ENCODE peak calls at places on chromosomes 11 and 22, in nine cellular contexts. T is transverse colon; M is Peyer's patch; O is tibial nerve; X is CD4-positive, alpha-beta T cell; N is AG04450; Q is GM23338; V is pancreas; H is H9. A is an unnamed sample.

GRCh38 chr11:12989428-12990242 is 19.5 kb upstream of the RASSF10 start:
- DNase-seq in T (no peak), M (no peak), O (no peak), X (no peak), N (no peak), Q (no peak), V (no peak), H (no peak), A (no peak)

GRCh38 chr11:34278175-34278574 is 79.6 kb downstream of the ABTB2 start:
- DNase-seq in T (no peak), M (no peak), O (no peak), X (no peak), N (no peak), Q (no peak), V (no peak), H (no peak), A (no peak)

GRCh38 chr11:98725471-98725870 is 295.3 kb upstream of the CNTN5 start:
- DNase-seq in T (no peak), M (no peak), O (no peak), X (no peak), N (no peak), Q (no peak), V (no peak), H (no peak), A (no peak)

GRCh38 chr11:134701564-134702165 is 289.6 kb upstream of the B3GAT1 start:
- DNase-seq in T (no peak), M (no peak), O (no peak), X (no peak), N (no peak), Q (no peak), V (no peak), H (no peak), A (no peak)

GRCh38 chr11:46693597-46694012 is 6.8 kb downstream of the ARHGAP1 start:
- DNase-seq in T (no peak), M (no peak), O (no peak), X (no peak), N (no peak), Q (no peak), V (no peak), H (no peak), A (no peak)

GRCh38 chr11:13033760-13034533 is 24.8 kb downstream of the RASSF10 start:
- DNase-seq in T (no peak), M (no peak), O (no peak), X (no peak), N (no peak), Q (no peak), V (no peak), H (no peak), A (no peak)

GRCh38 chr22:21624880-21625791 is 4.7 kb downstream of the YDJC start:
- DNase-seq in T (no peak), M (no peak), O (no peak), X (no peak), N (no peak), Q (no peak), V (no peak), H (no peak), A (no peak)

GRCh38 chr11:65773784-65774411 is 6.9 kb downstream of the AP5B1 start:
- DNase-seq in T (no peak), M (no peak), O (no peak), X (no peak), N (no peak), Q (no peak), V (no peak), H (no peak), A (no peak)

GRCh38 chr11:93842461-93842860 is 8.0 kb downstream of the VSTM5 start:
- DNase-seq in T (peak; percentile 83), M (peak; percentile 86), O (no peak), X (no peak), N (peak; percentile 7), Q (no peak), V (no peak), H (peak; percentile 7), A (no peak)

GRCh38 chr22:36773935-36774334 is 2.0 kb downstream of the IFT27 start:
- DNase-seq in T (no peak), M (no peak), O (no peak), X (no peak), N (no peak), Q (peak; percentile 48), V (no peak), H (no peak), A (no peak)

GRCh38 chr11:84714316-84714780 is 912.8 kb downstream of the DLG2 start:
- DNase-seq in T (peak; percentile 65), M (no peak), O (no peak), X (no peak), N (no peak), Q (peak; percentile 91), V (peak; percentile 34), H (peak; percentile 79), A (no peak)

GRCh38 chr11:598005-598680 is 17.6 kb downstream of the IRF7 start:
- DNase-seq in T (no peak), M (no peak), O (no peak), X (no peak), N (no peak), Q (no peak), V (peak; percentile 69), H (no peak), A (no peak)

GRCh38 chr11:63897459-63898156 is 19.4 kb downstream of the RCOR2 start:
- DNase-seq in T (no peak), M (no peak), O (no peak), X (no peak), N (no peak), Q (no peak), V (no peak), H (no peak), A (no peak)

GRCh38 chr11:64729851-64730382 is 6.9 kb upstream of the NRXN2 start:
- DNase-seq in T (peak; percentile 44), M (peak; percentile 73), O (no peak), X (no peak), N (no peak), Q (peak; percentile 89), V (peak; percentile 67), H (peak; percentile 96), A (no peak)

GRCh38 chr11:110529043-110529442 is 99.3 kb downstream of the FDX1 start:
- DNase-seq in T (no peak), M (no peak), O (no peak), X (no peak), N (no peak), Q (peak; percentile 65), V (no peak), H (no peak), A (no peak)

DNA sequence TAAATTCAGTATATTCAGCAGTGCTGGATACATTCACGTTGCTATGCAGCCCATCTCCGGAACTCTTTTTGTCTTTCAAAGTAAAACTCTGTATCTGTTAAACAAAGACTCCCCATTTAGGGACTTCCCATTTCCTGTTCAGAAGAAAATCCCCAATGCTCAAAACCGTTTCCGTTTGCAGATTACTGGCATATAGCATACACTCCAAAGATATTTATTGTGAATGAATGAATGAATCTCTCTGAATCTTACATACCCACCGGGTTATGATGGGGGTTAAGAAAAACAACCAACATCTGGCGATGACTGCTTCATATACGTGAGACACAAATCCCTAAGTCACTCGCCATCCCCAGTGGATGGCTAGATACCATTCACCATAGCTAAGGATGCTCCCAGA is 1.6 kb downstream of the THY1 start:
- DNase-seq in T (no peak), M (no peak), O (no peak), X (no peak), N (no peak), Q (peak; percentile 70), V (no peak), H (no peak), A (no peak)
- H3K27ac ChIP-seq in T (no peak overlapping the region), M (no peak overlapping the region), O (no peak overlapping the region), X (no peak overlapping the region), N (peak overlapping the region; percentile 47), Q (peak overlapping the region; percentile 80), V (no peak overlapping the region), H (peak overlapping the region; percentile 3), A (no peak overlapping the region)

DNA sequence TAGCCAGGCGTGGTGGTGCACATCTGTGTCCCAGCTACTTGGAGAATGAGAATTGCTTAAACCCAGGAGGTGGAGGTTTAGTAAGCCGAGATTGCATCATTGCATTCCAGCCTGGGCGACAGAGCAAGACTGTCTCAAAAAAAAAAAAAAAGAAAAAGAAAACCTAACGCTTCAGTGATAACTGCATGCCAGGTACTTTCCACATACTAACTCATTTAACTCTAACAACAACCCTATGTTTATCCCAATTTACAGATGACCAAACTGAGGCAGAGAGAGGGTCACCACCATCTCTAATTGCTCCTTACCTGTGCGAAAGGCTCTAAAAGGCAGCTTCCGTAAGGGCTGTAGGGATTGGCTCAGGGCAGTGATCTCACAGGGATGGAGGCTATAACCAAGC is 11.6 kb downstream of the PISD start:
- DNase-seq in T (no peak), M (no peak), O (no peak), X (no peak), N (peak; percentile 57), Q (peak; percentile 23), V (no peak), H (no peak), A (no peak)
- H3K27ac ChIP-seq in T (no peak overlapping the region), M (no peak overlapping the region), O (no peak overlapping the region), X (no peak overlapping the region), N (peak overlapping the region; percentile 81), Q (peak overlapping the region; percentile 7), V (peak overlapping the region; percentile 35), H (no peak overlapping the region), A (no peak overlapping the region)

DNA sequence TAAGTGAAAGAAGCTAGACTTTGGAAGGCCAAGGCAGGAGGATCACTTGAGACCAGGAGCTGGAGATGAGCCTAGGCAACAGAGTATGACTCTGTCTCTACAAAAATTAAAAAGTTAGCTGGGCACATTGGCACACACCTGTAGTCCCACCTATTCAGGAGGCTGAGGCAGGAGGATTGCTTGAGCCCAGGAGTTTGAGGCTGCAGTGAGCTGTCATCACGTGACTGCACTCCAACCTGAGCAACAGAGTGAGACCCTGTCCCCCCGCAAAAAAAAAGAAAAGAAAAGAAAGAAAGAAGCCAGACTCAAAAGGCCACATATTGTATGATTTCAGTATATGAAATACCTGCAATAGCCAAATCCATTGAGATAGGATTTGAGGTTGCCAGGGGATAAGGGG is 7.9 kb upstream of the CAPN5 start:
- DNase-seq in T (no peak), M (no peak), O (no peak), X (no peak), N (no peak), Q (no peak), V (no peak), H (no peak), A (no peak)
- H3K27ac ChIP-seq in T (no peak overlapping the region), M (no peak overlapping the region), O (no peak overlapping the region), X (no peak overlapping the region), N (no peak overlapping the region), Q (no peak overlapping the region), V (no peak overlapping the region), H (no peak overlapping the region), A (no peak overlapping the region)

DNA sequence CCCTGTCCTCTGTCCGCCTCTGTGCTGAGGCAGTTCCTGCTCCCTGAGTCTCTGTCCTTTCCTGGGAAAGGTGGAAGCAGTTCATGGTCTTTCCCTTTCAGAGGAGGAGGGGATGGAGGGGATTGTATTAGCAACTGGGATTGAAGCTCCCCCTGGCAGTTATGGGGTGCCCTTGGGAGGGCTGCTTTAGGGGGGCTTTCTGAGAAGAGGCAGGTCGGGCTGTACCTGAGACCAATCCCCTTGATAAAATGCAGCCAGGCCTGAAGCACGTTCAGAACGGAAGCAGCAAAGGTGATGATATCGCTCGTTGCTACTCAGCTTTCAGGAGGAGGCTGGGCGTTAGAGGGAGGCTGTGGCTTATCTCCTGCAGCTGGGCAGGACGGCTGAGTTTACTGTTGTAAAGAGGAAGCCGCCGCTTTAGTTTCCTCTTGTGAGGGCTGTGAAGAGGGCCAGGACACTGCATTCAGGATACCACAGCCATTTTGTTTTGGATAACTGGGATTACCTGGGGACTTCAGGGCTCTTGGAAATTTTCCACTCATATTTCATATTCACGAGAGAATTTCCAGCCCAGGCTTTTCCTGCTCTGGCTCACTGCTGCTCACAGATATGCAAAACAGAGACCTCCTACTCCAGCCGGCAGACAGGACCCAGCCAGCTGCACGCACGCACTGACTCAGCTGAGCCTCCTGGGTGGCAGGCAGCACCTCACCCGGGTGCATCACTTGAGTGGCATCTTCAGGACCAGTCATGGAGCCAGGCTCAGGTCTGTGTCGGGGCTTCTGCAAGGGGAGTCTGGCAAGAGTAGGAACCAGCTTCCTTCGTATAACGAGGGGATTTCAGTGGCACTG is 798 bp downstream of the AMPD3 start:
- DNase-seq in T (peak; percentile 75), M (peak; percentile 65), O (peak; percentile 36), X (peak; percentile 75), N (peak; percentile 61), Q (peak; percentile 77), V (no peak), H (peak; percentile 66), A (no peak)
- H3K27ac ChIP-seq in T (peak overlapping the region; percentile 76), M (peak overlapping the region; percentile 82), O (no peak overlapping the region), X (peak overlapping the region; percentile 89), N (peak overlapping the region; percentile 98), Q (peak overlapping the region; percentile 45), V (peak overlapping the region; percentile 23), H (no peak overlapping the region), A (peak overlapping the region; percentile 99)

A was measured in substantia nigra.